ENCODE peak calls at places on chromosomes 11 and 22, in eight cellular contexts. A is kidney tubule cell; H is kidney; F is Right ventricle myocardium superior; N is fibroblast of lung; S is stimulated activated CD8-positive, alpha-beta memory T cell treated with anti-CD3 and anti-CD28 coated beads, Interleukin-4, amount 100 ng/mL, for 1 hour; R is GM04504; E is effector memory CD4-positive, alpha-beta T cell. I is an unnamed sample.

GRCh38 chr22:44782286-44782830 is 30.0 kb downstream of the ARHGAP8 start:
- DNase-seq in A (no peak), H (no peak), F (no peak), N (no peak), S (no peak), R (no peak), E (no peak), I (no peak)

GRCh38 chr22:28505416-28506156 is 174.1 kb downstream of the TTC28 start:
- DNase-seq in A (peak; percentile 80), H (peak; percentile 82), F (no peak), N (peak; percentile 2), S (no peak), R (no peak), E (no peak), I (no peak)

GRCh38 chr11:18600915-18601569 is 1.5 kb downstream of the MISFA start:
- DNase-seq in A (no peak), H (no peak), F (no peak), N (no peak), S (no peak), R (no peak), E (no peak), I (no peak)

GRCh38 chr11:124798991-124799383 is 1.2 kb downstream of the MSANTD2 start:
- DNase-seq in A (peak; percentile 71), H (no peak), F (no peak), N (peak; percentile 83), S (no peak), R (peak; percentile 58), E (no peak), I (no peak)

GRCh38 chr11:19084661-19085315 is 24.3 kb upstream of the MRGPRX2 start:
- DNase-seq in A (no peak), H (no peak), F (no peak), N (peak; percentile 34), S (no peak), R (no peak), E (no peak), I (no peak)

GRCh38 chr22:50248192-50249084 is 2.6 kb downstream of the HDAC10 start:
- DNase-seq in A (no peak), H (no peak), F (no peak), N (no peak), S (no peak), R (no peak), E (no peak), I (no peak)

GRCh38 chr11:46562527-46562926 is 31.3 kb downstream of the AMBRA1 start:
- DNase-seq in A (no peak), H (no peak), F (no peak), N (no peak), S (no peak), R (no peak), E (no peak), I (no peak)

GRCh38 chr11:128262463-128263345 is 324.7 kb downstream of the ETS1 start:
- DNase-seq in A (no peak), H (no peak), F (no peak), N (no peak), S (no peak), R (no peak), E (no peak), I (no peak)

GRCh38 chr11:117657801-117658200 is 139.2 kb downstream of the DSCAML1 start:
- DNase-seq in A (no peak), H (peak; percentile 35), F (peak; percentile 62), N (no peak), S (no peak), R (no peak), E (no peak), I (no peak)

GRCh38 chr11:57324154-57324885 is 432 bp downstream of the TNKS1BP1 start:
- DNase-seq in A (peak; percentile 41), H (peak; percentile 90), F (peak; percentile 67), N (peak; percentile 52), S (no peak), R (no peak), E (no peak), I (peak; percentile 68)

GRCh38 chr22:16783930-16784354 is 41.3 kb downstream of the XKR3 start:
- DNase-seq in A (peak; percentile 31), H (no peak), F (no peak), N (no peak), S (no peak), R (no peak), E (no peak), I (no peak)

GRCh38 chr11:17275376-17276235 is 933 bp upstream of the NUCB2 start:
- DNase-seq in A (no peak), H (no peak), F (no peak), N (no peak), S (no peak), R (no peak), E (no peak), I (no peak)

GRCh38 chr22:50184004-50184461 is 1.7 kb upstream of the TRABD start:
- DNase-seq in A (peak; percentile 30), H (peak; percentile 93), F (peak; percentile 90), N (peak; percentile 51), S (no peak), R (no peak), E (no peak), I (peak; percentile 91)

GRCh38 chr22:20550851-20551744 is 43.7 kb downstream of the MED15 start:
- DNase-seq in A (peak; percentile 57), H (no peak), F (no peak), N (peak; percentile 87), S (no peak), R (no peak), E (no peak), I (no peak)

GRCh38 chr22:35132568-35132967 is 66.6 kb downstream of the ISX start:
- DNase-seq in A (no peak), H (no peak), F (no peak), N (no peak), S (no peak), R (no peak), E (no peak), I (no peak)

GRCh38 chr22:27997538-27997937 is 78.5 kb upstream of the PITPNB start:
- DNase-seq in A (no peak), H (peak; percentile 30), F (peak; percentile 30), N (no peak), S (no peak), R (no peak), E (no peak), I (peak; percentile 24)

GRCh38 chr11:89015614-89016013 is 50.2 kb downstream of the GRM5 start:
- DNase-seq in A (no peak), H (no peak), F (no peak), N (no peak), S (no peak), R (no peak), E (no peak), I (no peak)

GRCh38 chr11:6629892-6630631 is 10.8 kb upstream of the TPP1 start:
- DNase-seq in A (peak; percentile 23), H (peak; percentile 77), F (no peak), N (no peak), S (no peak), R (no peak), E (no peak), I (no peak)

GRCh38 chr11:66020212-66020611 is 6.1 kb downstream of the CATSPER1 start:
- DNase-seq in A (no peak), H (no peak), F (no peak), N (no peak), S (no peak), R (no peak), E (no peak), I (no peak)

GRCh38 chr11:89498845-89499448 is 7.8 kb upstream of the NOX4 start:
- DNase-seq in A (no peak), H (no peak), F (no peak), N (no peak), S (no peak), R (no peak), E (no peak), I (no peak)

GRCh38 chr11:73177380-73178091 is 35.4 kb upstream of the FCHSD2 start:
- DNase-seq in A (no peak), H (no peak), F (peak; percentile 71), N (peak; percentile 29), S (no peak), R (no peak), E (no peak), I (peak; percentile 53)

GRCh38 chr22:17969732-17970131 is 54.6 kb downstream of the MICAL3 start:
- DNase-seq in A (peak; percentile 87), H (no peak), F (peak; percentile 68), N (peak; percentile 97), S (no peak), R (peak; percentile 80), E (no peak), I (no peak)

GRCh38 chr11:17921620-17922473 is 91.0 kb downstream of the SERGEF start:
- DNase-seq in A (peak; percentile 7), H (no peak), F (no peak), N (peak; percentile 15), S (no peak), R (no peak), E (no peak), I (no peak)

GRCh38 chr11:33588056-33588455 is 112.6 kb downstream of the C11orf91 start:
- DNase-seq in A (no peak), H (no peak), F (no peak), N (no peak), S (no peak), R (no peak), E (no peak), I (no peak)

GRCh38 chr11:72975778-72976520 is 161.7 kb downstream of the ATG16L2 start:
- DNase-seq in A (no peak), H (no peak), F (no peak), N (peak; percentile 91), S (no peak), R (peak; percentile 68), E (no peak), I (no peak)

GRCh38 chr22:23220485-23221350 is 40.4 kb downstream of the BCR start:
- DNase-seq in A (peak; percentile 25), H (peak; percentile 80), F (no peak), N (peak; percentile 74), S (no peak), R (no peak), E (no peak), I (peak; percentile 59)

GRCh38 chr11:8814209-8814922 is 96.6 kb upstream of the AKIP1 start:
- DNase-seq in A (peak; percentile 98), H (no peak), F (no peak), N (peak; percentile 88), S (no peak), R (no peak), E (no peak), I (no peak)

GRCh38 chr22:30906946-30907345 is 61.6 kb downstream of the MORC2 start:
- DNase-seq in A (no peak), H (no peak), F (no peak), N (no peak), S (no peak), R (no peak), E (no peak), I (no peak)

GRCh38 chr22:37473437-37473946 is 12.7 kb downstream of the MFNG start:
- DNase-seq in A (no peak), H (peak; percentile 60), F (no peak), N (no peak), S (no peak), R (no peak), E (no peak), I (no peak)

GRCh38 chr11:45930031-45930794 is 7.8 kb downstream of the LARGE2 start:
- DNase-seq in A (peak; percentile 60), H (peak; percentile 87), F (peak; percentile 71), N (no peak), S (no peak), R (no peak), E (no peak), I (peak; percentile 74)

GRCh38 chr11:131464024-131464423 is 93.6 kb downstream of the NTM start:
- DNase-seq in A (peak; percentile 14), H (no peak), F (no peak), N (no peak), S (no peak), R (no peak), E (no peak), I (no peak)

GRCh38 chr11:91790346-91790745 is 434.3 kb upstream of the FAT3 start:
- DNase-seq in A (no peak), H (no peak), F (no peak), N (no peak), S (no peak), R (no peak), E (no peak), I (no peak)

GRCh38 chr11:16191212-16191851 is 165.0 kb downstream of the SOX6 start:
- DNase-seq in A (peak; percentile 11), H (no peak), F (no peak), N (no peak), S (no peak), R (no peak), E (no peak), I (no peak)

GRCh38 chr11:111967651-111968050 is 30.5 kb downstream of the DIXDC1 start:
- DNase-seq in A (no peak), H (no peak), F (peak; percentile 49), N (no peak), S (no peak), R (no peak), E (no peak), I (no peak)

I was measured in lower lobe of right lung.